ENCODE peak calls at places on chromosomes 1 and 21, in seven cellular contexts. J is activated T-cell treated with anti-CD3 and anti-CD28 coated beads for 1 hour; I is stimulated activated CD4-positive, alpha-beta T cell treated with anti-CD3 and anti-CD28 coated beads, Interleukin-4, amount 100 ng/mL, for 1 hour; M is T-helper 9 cell; E is AG08396; H is NCI-H2029; A is cerebellum. L is an unnamed sample.

GRCh38 chr1:61403863-61404615 is 320.9 kb downstream of the TM2D1 start:
- DNase-seq in J (no peak), I (no peak), M (no peak), E (no peak), H (no peak), A (no peak), L (no peak)

GRCh38 chr1:3944621-3944914 is 44.5 kb upstream of the C1orf174 start:
- DNase-seq in J (no peak), I (no peak), M (no peak), E (no peak), H (no peak), A (no peak), L (no peak)

GRCh38 chr21:34132202-34132601 is 58.8 kb downstream of the MRPS6 start:
- DNase-seq in J (no peak), I (no peak), M (no peak), E (no peak), H (no peak), A (no peak), L (no peak)

GRCh38 chr1:86227026-86227425 is 70.5 kb upstream of the COL24A1 start:
- DNase-seq in J (no peak), I (no peak), M (no peak), E (no peak), H (no peak), A (no peak), L (no peak)

GRCh38 chr1:218480137-218480536 is 135.0 kb downstream of the TGFB2 start:
- DNase-seq in J (no peak), I (no peak), M (no peak), E (peak), H (no peak), A (no peak), L (no peak)

GRCh38 chr21:26136686-26137085 is 33.9 kb downstream of the APP start:
- DNase-seq in J (no peak), I (no peak), M (no peak), E (no peak), H (no peak), A (no peak), L (no peak)

GRCh38 chr1:40711465-40712404 is 20.2 kb downstream of the NFYC start:
- DNase-seq in J (no peak), I (no peak), M (no peak), E (no peak), H (peak), A (no peak), L (no peak)

GRCh38 chr1:28193701-28194161 is 17.2 kb upstream of the PTAFR start:
- DNase-seq in J (no peak), I (no peak), M (no peak), E (no peak), H (no peak), A (no peak), L (no peak)

GRCh38 chr1:107009286-107009685 is 47.2 kb upstream of the PRMT6 start:
- DNase-seq in J (no peak), I (no peak), M (no peak), E (no peak), H (no peak), A (peak), L (no peak)

GRCh38 chr1:3453891-3454810 is at the start of gene ARHGEF16:
- DNase-seq in J (no peak), I (peak), M (peak), E (peak), H (no peak), A (peak), L (no peak)

GRCh38 chr1:98049370-98050115 is 128.7 kb upstream of the DPYD start:
- DNase-seq in J (no peak), I (no peak), M (no peak), E (no peak), H (no peak), A (no peak), L (no peak)

GRCh38 chr1:208880433-208881100 is 636.4 kb upstream of the PLXNA2 start:
- DNase-seq in J (no peak), I (no peak), M (no peak), E (no peak), H (no peak), A (no peak), L (no peak)

GRCh38 chr21:43739648-43740435 is 20.9 kb downstream of the PDXK start:
- DNase-seq in J (no peak), I (no peak), M (no peak), E (no peak), H (no peak), A (no peak), L (no peak)

GRCh38 chr1:53344921-53345838 is 17.3 kb upstream of the LRP8 start:
- DNase-seq in J (no peak), I (no peak), M (no peak), E (no peak), H (no peak), A (no peak), L (no peak)

GRCh38 chr1:165444897-165445370 is at the start of gene RXRG:
- DNase-seq in J (no peak), I (peak), M (peak), E (peak), H (no peak), A (no peak), L (no peak)

GRCh38 chr1:244347942-244348341 is 103.8 kb downstream of the ADSS2 start:
- DNase-seq in J (no peak), I (no peak), M (no peak), E (no peak), H (no peak), A (no peak), L (no peak)

GRCh38 chr1:242764161-242764560 is 239.7 kb upstream of the PLD5 start:
- DNase-seq in J (no peak), I (no peak), M (no peak), E (no peak), H (no peak), A (no peak), L (no peak)

GRCh38 chr1:24071941-24072340 is 40.0 kb downstream of the MYOM3 start:
- DNase-seq in J (no peak), I (no peak), M (no peak), E (no peak), H (no peak), A (no peak), L (no peak)

GRCh38 chr1:92791487-92792058 is 6.7 kb upstream of the EVI5 start:
- DNase-seq in J (no peak), I (no peak), M (no peak), E (no peak), H (no peak), A (no peak), L (no peak)

GRCh38 chr1:5119496-5120234 is 465.3 kb downstream of the AJAP1 start:
- DNase-seq in J (no peak), I (no peak), M (no peak), E (no peak), H (peak), A (no peak), L (no peak)

GRCh38 chr1:39159224-39160036 is 45.1 kb upstream of the MACF1 start:
- DNase-seq in J (no peak), I (no peak), M (no peak), E (no peak), H (peak), A (no peak), L (no peak)

GRCh38 chr1:78491311-78492071 is 717 bp downstream of the PTGFR start:
- DNase-seq in J (no peak), I (no peak), M (no peak), E (peak), H (no peak), A (no peak), L (no peak)

L was measured in activated CD4-positive, alpha-beta T cell treated with anti-CD3 and anti-CD28 coated beads for 1 hour.